ENCODE peak calls at places on chromosomes 11 and 22, in nine cellular contexts. H, I, B, A, K, S, L, Y and T are unnamed samples.

GRCh38 chr11:123628936-123629683 is 25.3 kb downstream of the SCN3B start:
- DNase-seq in I (no peak), L (no peak), B (peak), H (no peak), A (no peak), S (no peak), K (peak), Y (no peak), T (no peak)

GRCh38 chr22:45009881-45010531 is at the start of gene PHF21B:
- DNase-seq in S (no peak), Y (no peak), I (peak), K (peak), L (peak), H (peak), A (no peak), B (no peak), T (no peak)

GRCh38 chr11:4060182-4060923 is 34.2 kb upstream of the RRM1 start:
- DNase-seq in L (no peak), A (no peak), H (no peak), S (no peak), Y (no peak), B (no peak), I (no peak), K (no peak), T (no peak)

GRCh38 chr11:16793009-16793408 is 54.6 kb downstream of the C11orf58 start:
- DNase-seq in B (no peak), S (no peak), I (no peak), Y (no peak), K (no peak), H (no peak), A (no peak), L (no peak), T (no peak)

GRCh38 chr11:101428918-101429317 is 154.9 kb downstream of the TRPC6 start:
- DNase-seq in H (peak), B (no peak), A (peak), L (no peak), S (no peak), Y (no peak), K (no peak), I (no peak), T (no peak)

GRCh38 chr11:134276396-134277175 is 407 bp downstream of the GLB1L3 start:
- DNase-seq in H (peak), A (no peak), B (no peak), L (no peak), Y (no peak), K (no peak), I (peak), S (no peak), T (no peak)

GRCh38 chr22:36009085-36009484 is 19.5 kb downstream of the RBFOX2 start:
- DNase-seq in B (no peak), Y (no peak), A (no peak), I (no peak), H (no peak), L (peak), S (no peak), K (no peak), T (no peak)

GRCh38 chr11:3088806-3089205 is 31.6 kb upstream of the CARS1 start:
- DNase-seq in B (no peak), K (no peak), H (no peak), L (no peak), A (no peak), Y (no peak), I (no peak), S (no peak), T (no peak)

GRCh38 chr11:8060146-8060719 is 20.8 kb upstream of the TUB start:
- DNase-seq in S (no peak), L (no peak), I (peak), K (peak), H (no peak), Y (no peak), B (peak), A (no peak), T (no peak)

GRCh38 chr11:118437736-118438125 is 1.4 kb downstream of the KMT2A start:
- DNase-seq in A (no peak), B (no peak), H (peak), K (peak), S (no peak), I (peak), L (no peak), Y (no peak), T (no peak)

GRCh38 chr22:44412136-44412731 is 85.8 kb downstream of the RTL6 start:
- DNase-seq in S (no peak), L (no peak), Y (no peak), K (peak), H (no peak), I (no peak), A (no peak), B (no peak), T (no peak)

GRCh38 chr22:29341056-29341848 is 25.8 kb upstream of the RASL10A start:
- DNase-seq in A (no peak), Y (no peak), H (no peak), S (no peak), K (no peak), L (no peak), I (no peak), B (no peak), T (no peak)

GRCh38 chr11:8956860-8957259 is 7.4 kb downstream of the TMEM9B start:
- DNase-seq in S (no peak), B (no peak), K (no peak), Y (no peak), H (no peak), A (no peak), I (no peak), L (no peak), T (no peak)

GRCh38 chr11:65488273-65489058 is 10.4 kb upstream of the MALAT1 start:
- DNase-seq in K (peak), A (peak), B (no peak), Y (no peak), S (no peak), I (no peak), H (no peak), L (peak), T (no peak)

GRCh38 chr11:1338201-1339065 is 29.0 kb upstream of the TOLLIP start:
- DNase-seq in K (peak), I (peak), S (no peak), L (no peak), A (no peak), Y (no peak), B (peak), H (peak), T (no peak)

GRCh38 chr11:122976734-122977454 is 4.7 kb downstream of the BSX start:
- DNase-seq in B (no peak), A (no peak), I (peak), S (no peak), L (no peak), Y (no peak), H (peak), K (no peak), T (no peak)

GRCh38 chr11:77183421-77183984 is 55.5 kb downstream of the MYO7A start:
- DNase-seq in L (no peak), I (no peak), B (no peak), H (no peak), A (no peak), S (no peak), Y (no peak), K (no peak), T (no peak)

GRCh38 chr11:13486926-13487660 is 8.7 kb downstream of the PTH start:
- DNase-seq in L (no peak), Y (no peak), S (no peak), H (peak), B (no peak), A (peak), I (peak), K (no peak), T (no peak)

GRCh38 chr11:3163241-3163981 is 1.7 kb downstream of the OSBPL5 start:
- DNase-seq in I (no peak), B (no peak), A (no peak), H (no peak), L (no peak), Y (no peak), S (no peak), K (no peak), T (no peak)

GRCh38 chr11:236774-237767 is at the start of gene PSMD13:
- DNase-seq in L (peak), A (peak), B (peak), Y (peak), I (peak), H (peak), S (no peak), K (peak), T (peak)

GRCh38 chr11:63564785-63565350 is 1.7 kb upstream of the PLAAT2 start:
- DNase-seq in I (no peak), Y (no peak), H (no peak), K (no peak), S (no peak), B (no peak), L (no peak), A (peak), T (no peak)

GRCh38 chr22:50293441-50294318 is 13.8 kb downstream of the PLXNB2 start:
- DNase-seq in L (peak), K (no peak), Y (no peak), S (no peak), B (no peak), H (peak), I (peak), A (peak), T (peak)
- H3K4me3 ChIP-seq in L (no peak), K (peak), Y (peak), S (peak), B (peak), H (peak), I (peak), A (peak), T (peak)

GRCh38 chr11:32334822-32335221 is 100.5 kb downstream of the WT1 start:
- DNase-seq in S (no peak), L (no peak), H (peak), A (no peak), Y (no peak), B (no peak), I (peak), K (no peak), T (no peak)
- TF ChIP-seq CTCF in S (peak), L (peak), H (peak), A (peak), Y (peak), B (no peak), I (peak), K (no peak), T (peak)

DNA sequence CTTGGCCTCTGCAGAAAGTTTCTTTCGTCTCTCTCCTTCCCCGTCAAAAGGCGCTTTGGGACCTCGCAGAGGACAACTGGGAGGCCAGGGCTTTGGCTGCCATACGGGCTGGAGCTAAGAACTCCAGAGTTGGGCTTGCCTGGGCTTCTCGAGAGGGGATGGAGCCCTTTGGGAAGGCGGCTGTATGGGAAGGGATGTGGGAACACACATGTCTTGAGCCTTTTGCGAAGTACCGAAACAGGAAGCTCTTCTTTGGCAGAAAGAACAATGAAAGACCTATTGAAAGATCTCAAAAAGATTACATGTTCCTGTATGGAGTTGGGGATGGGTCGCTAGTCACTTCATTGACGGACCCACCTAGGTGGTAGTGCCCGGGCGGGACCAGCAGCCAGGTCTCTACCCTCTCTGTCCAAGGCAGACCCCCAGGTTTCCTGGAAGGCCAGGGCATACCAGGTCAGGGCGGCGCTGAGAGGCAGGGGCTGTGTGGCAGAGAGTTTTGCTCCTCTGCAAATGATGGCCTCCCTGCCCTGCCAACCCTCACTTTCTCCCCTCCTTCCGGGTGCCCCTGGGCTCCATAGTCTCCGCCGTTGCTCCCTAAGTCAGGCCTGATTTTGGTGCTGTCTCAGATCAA is 993 bp downstream of the ST14 start:
- DNase-seq in L (no peak), A (no peak), Y (no peak), K (no peak), S (no peak), H (peak), I (peak), B (no peak), T (no peak)
- H3K4me3 ChIP-seq in L (no peak), A (peak), Y (no peak), K (peak), S (no peak), H (peak), I (peak), B (no peak), T (no peak)

GRCh38 chr11:120940297-120940847 is 83.5 kb upstream of the TBCEL start:
- DNase-seq in B (no peak), A (no peak), I (no peak), H (no peak), Y (no peak), S (no peak), K (no peak), L (no peak), T (no peak)

GRCh38 chr11:120950880-120951279 is 73.0 kb upstream of the TBCEL start:
- DNase-seq in L (no peak), K (no peak), Y (no peak), I (no peak), H (no peak), B (no peak), A (no peak), S (no peak), T (no peak)

GRCh38 chr11:120941000-120941399 is 82.9 kb upstream of the TBCEL start:
- DNase-seq in L (no peak), B (no peak), Y (no peak), I (no peak), H (no peak), S (no peak), A (peak), K (no peak), T (no peak)

GRCh38 chr11:120942701-120943100 is 81.2 kb upstream of the TBCEL start:
- DNase-seq in Y (no peak), K (no peak), L (no peak), B (no peak), A (no peak), H (no peak), I (no peak), S (no peak), T (no peak)

GRCh38 chr11:120945042-120945441 is 78.9 kb upstream of the TBCEL start:
- DNase-seq in A (no peak), Y (no peak), H (peak), I (no peak), S (no peak), L (no peak), K (no peak), B (no peak), T (no peak)
- TF ChIP-seq CTCF in A (peak), Y (peak), H (peak), I (peak), S (no peak), L (peak), K (no peak), B (no peak), T (peak)

GRCh38 chr22:33600595-33600994 is 319.7 kb downstream of the LARGE1 start:
- DNase-seq in L (no peak), S (no peak), Y (no peak), B (no peak), K (no peak), I (no peak), H (no peak), A (no peak), T (no peak)
- H3K4me3 ChIP-seq in L (no peak), S (no peak), Y (no peak), B (no peak), K (no peak), I (no peak), H (no peak), A (no peak), T (no peak)

GRCh38 chr22:38304526-38304925 is 12.7 kb downstream of the CSNK1E start:
- DNase-seq in Y (no peak), K (no peak), S (no peak), A (no peak), H (no peak), B (no peak), I (no peak), L (no peak), T (no peak)
- TF ChIP-seq CTCF in Y (no peak), K (no peak), S (no peak), A (no peak), H (peak), B (no peak), I (peak), L (no peak), T (no peak)

DNA sequence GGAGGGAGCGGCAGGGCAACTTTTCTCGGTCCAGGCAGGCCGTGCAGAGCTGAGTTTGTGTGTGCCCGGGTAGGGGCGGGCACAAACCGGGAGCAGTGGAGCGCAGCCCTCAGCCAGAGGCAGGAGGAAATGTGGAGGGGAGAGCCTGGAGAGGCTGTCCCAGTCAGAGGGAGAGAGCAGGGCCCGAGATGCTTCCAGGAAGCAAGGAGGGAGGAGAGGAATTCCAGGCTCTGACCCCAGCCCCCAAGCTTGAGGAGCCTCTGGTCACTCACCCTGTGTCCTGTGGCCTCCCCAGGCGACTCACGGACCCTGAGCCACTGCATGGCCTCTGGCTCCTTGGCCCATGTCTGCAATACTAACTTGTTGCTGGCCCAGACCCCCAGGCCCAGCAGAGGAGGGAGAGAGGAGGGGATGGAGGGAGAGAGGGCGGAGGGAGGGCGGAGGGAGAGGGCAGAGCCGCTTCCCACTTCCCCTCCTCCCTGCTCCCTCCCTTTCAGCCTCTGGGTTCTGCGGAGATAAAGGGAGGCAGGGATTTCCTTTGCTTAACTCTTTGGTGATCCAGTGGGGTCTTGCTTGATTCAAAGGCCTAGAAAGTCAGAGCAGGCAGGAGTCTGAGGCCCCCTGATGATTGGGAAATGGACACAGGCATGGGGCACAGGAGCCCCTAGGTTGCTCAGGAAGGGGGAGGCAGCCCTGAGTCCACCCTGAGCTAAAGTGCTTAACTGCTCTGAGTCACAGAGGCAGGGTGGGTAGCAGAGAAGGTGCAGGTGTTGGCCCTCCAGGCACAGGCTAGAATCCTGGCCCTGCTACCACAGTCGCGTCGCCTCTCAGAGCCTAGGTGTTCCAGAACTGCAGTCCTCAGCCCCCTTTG is at the start of gene C1QTNF6:
- DNase-seq in K (peak), Y (no peak), I (peak), H (peak), B (no peak), A (peak), S (no peak), L (no peak), T (no peak)
- H3K4me3 ChIP-seq in K (peak), Y (peak), I (peak), H (peak), B (peak), A (peak), S (peak), L (peak), T (peak)

GRCh38 chr22:49457146-49457545 is 370.5 kb downstream of the BRD1 start:
- DNase-seq in B (no peak), S (no peak), I (no peak), L (no peak), Y (no peak), A (no peak), H (no peak), K (no peak), T (no peak)

GRCh38 chr22:49452362-49452946 is 375.2 kb downstream of the BRD1 start:
- DNase-seq in Y (no peak), S (no peak), A (no peak), I (no peak), B (no peak), K (no peak), H (no peak), L (no peak), T (no peak)

GRCh38 chr22:49457946-49458707 is 369.5 kb downstream of the BRD1 start:
- DNase-seq in B (no peak), L (no peak), H (no peak), A (no peak), K (no peak), Y (no peak), S (no peak), I (no peak), T (no peak)

GRCh38 chr22:49453816-49454215 is 373.9 kb downstream of the BRD1 start:
- DNase-seq in H (no peak), L (no peak), K (no peak), S (no peak), A (no peak), Y (no peak), I (no peak), B (no peak), T (no peak)

DNA sequence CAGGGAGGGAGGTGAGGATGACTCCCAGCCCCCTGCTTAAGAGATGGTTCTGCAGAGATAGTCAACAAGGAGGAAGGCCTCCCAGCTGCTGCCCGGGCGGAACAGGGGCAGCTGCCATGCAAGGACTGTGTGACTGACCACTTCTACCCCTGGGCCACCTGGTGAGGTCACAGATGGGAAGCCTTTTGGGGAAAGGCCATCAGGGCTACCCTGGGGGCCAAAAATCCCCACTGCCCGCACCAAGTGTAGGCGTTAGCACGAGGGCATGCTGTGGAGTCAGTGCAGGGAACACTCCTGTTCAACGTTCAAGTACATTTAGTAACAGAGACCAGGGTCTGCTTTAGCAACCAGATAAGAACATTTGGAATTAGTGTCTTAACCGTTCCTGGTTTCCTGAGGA is 372.9 kb downstream of the BRD1 start:
- DNase-seq in K (no peak), B (no peak), I (no peak), Y (no peak), S (no peak), L (no peak), H (no peak), A (no peak), T (no peak)
- TF ChIP-seq CTCF in K (no peak), B (no peak), I (no peak), Y (no peak), S (no peak), L (no peak), H (no peak), A (no peak), T (no peak)

DNA sequence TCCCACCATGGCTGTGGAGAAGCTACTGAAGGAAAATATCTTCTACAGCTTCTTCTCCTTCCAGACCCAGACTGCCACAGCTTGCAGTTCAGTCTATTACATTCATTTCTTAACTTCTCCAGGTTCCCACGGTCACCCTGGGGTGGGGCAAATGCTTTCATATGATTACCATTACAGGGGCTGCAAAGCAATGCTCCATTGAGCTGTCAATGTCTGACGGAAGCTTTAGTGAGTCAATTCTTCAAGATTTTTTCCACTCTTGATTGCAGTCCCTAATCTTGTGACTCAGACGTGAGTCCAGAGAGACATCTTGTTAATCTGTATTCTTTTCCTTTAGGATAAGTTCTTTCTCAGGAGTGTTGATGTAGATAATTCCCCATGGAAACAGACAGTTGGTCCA is 233.4 kb upstream of the DDI1 start:
- DNase-seq in L (peak), Y (no peak), H (no peak), I (no peak), A (no peak), B (no peak), K (no peak), S (no peak), T (peak)
- H3K4me3 ChIP-seq in L (no peak), Y (no peak), H (no peak), I (no peak), A (no peak), B (no peak), K (no peak), S (no peak), T (no peak)